ENCODE peak calls at places on chromosomes 16 and 17, in six cellular contexts. One of them, this sample, is unnamed.

GRCh38 chr17:35299108-35299507 is 56.2 kb downstream of the SLFN5 start:
- DNase-seq in WTC11: no peak
- DNase-seq in HepG2: no peak
- DNase-seq in GM12878: no peak
- DNase-seq in HCT116: no peak
- DNase-seq in H1: no peak
- DNase-seq in this sample: no peak

GRCh38 chr17:31136319-31136718 is 41.5 kb downstream of the NF1 start:
- DNase-seq in WTC11: no peak
- DNase-seq in HepG2: no peak
- DNase-seq in GM12878: no peak
- DNase-seq in HCT116: no peak
- DNase-seq in H1: no peak
- DNase-seq in this sample: no peak

GRCh38 chr17:44775136-44775837 is 16.5 kb downstream of the ADAM11 start:
- DNase-seq in WTC11: peak
- DNase-seq in HepG2: peak
- DNase-seq in GM12878: peak
- DNase-seq in HCT116: peak
- DNase-seq in H1: peak
- DNase-seq in this sample: peak

GRCh38 chr17:9240659-9241370 is 219.5 kb downstream of the NTN1 start:
- DNase-seq in WTC11: peak
- DNase-seq in HepG2: peak
- DNase-seq in GM12878: no peak
- DNase-seq in HCT116: no peak
- DNase-seq in H1: peak
- DNase-seq in this sample: peak

GRCh38 chr16:30535777-30536190 is 1.1 kb upstream of the ZNF747 start:
- DNase-seq in WTC11: peak
- DNase-seq in HepG2: peak
- DNase-seq in GM12878: peak
- DNase-seq in HCT116: peak
- DNase-seq in H1: peak
- DNase-seq in this sample: peak

GRCh38 chr16:57993452-57993851 is 7.0 kb downstream of the ZNF319 start:
- DNase-seq in WTC11: no peak
- DNase-seq in HepG2: no peak
- DNase-seq in GM12878: no peak
- DNase-seq in HCT116: no peak
- DNase-seq in H1: no peak
- DNase-seq in this sample: no peak

GRCh38 chr17:49995055-49995738 is at the start of gene DLX3:
- DNase-seq in WTC11: peak
- DNase-seq in HepG2: no peak
- DNase-seq in GM12878: no peak
- DNase-seq in HCT116: no peak
- DNase-seq in H1: peak
- DNase-seq in this sample: no peak

GRCh38 chr17:48595107-48595999 is 1.8 kb upstream of the HOXB5 start:
- DNase-seq in WTC11: no peak
- DNase-seq in HepG2: no peak
- DNase-seq in GM12878: no peak
- DNase-seq in HCT116: no peak
- DNase-seq in H1: no peak
- DNase-seq in this sample: no peak

GRCh38 chr16:86876499-86876898 is 298.1 kb downstream of the FOXL1 start:
- DNase-seq in WTC11: no peak
- DNase-seq in HepG2: no peak
- DNase-seq in GM12878: no peak
- DNase-seq in HCT116: no peak
- DNase-seq in H1: no peak
- DNase-seq in this sample: no peak

GRCh38 chr17:70599198-70599597 is 429.9 kb downstream of the KCNJ2 start:
- DNase-seq in WTC11: no peak
- DNase-seq in HepG2: no peak
- DNase-seq in GM12878: no peak
- DNase-seq in HCT116: no peak
- DNase-seq in H1: no peak
- DNase-seq in this sample: no peak

GRCh38 chr16:81424761-81425160 is 19.8 kb upstream of the CMIP start:
- DNase-seq in WTC11: no peak
- DNase-seq in HepG2: no peak
- DNase-seq in GM12878: peak
- DNase-seq in HCT116: no peak
- DNase-seq in H1: no peak
- DNase-seq in this sample: no peak

GRCh38 chr16:15502041-15502725 is 67.8 kb downstream of the BMERB1 start:
- DNase-seq in WTC11: no peak
- DNase-seq in HepG2: peak
- DNase-seq in GM12878: no peak
- DNase-seq in HCT116: peak
- DNase-seq in H1: no peak
- DNase-seq in this sample: peak

GRCh38 chr16:82071421-82071820 is 36.4 kb downstream of the HSD17B2 start:
- DNase-seq in WTC11: no peak
- DNase-seq in HepG2: no peak
- DNase-seq in GM12878: no peak
- DNase-seq in HCT116: no peak
- DNase-seq in H1: no peak
- DNase-seq in this sample: no peak

GRCh38 chr16:66364959-66365306 is 1.6 kb upstream of the CDH5 start:
- DNase-seq in WTC11: no peak
- DNase-seq in HepG2: no peak
- DNase-seq in GM12878: no peak
- DNase-seq in HCT116: no peak
- DNase-seq in H1: no peak
- DNase-seq in this sample: no peak

GRCh38 chr17:71828182-71828596 is 292.6 kb upstream of the SOX9 start:
- DNase-seq in WTC11: peak
- DNase-seq in HepG2: no peak
- DNase-seq in GM12878: no peak
- DNase-seq in HCT116: no peak
- DNase-seq in H1: peak
- DNase-seq in this sample: no peak

GRCh38 chr17:39252788-39253460 is 27.2 kb upstream of the STAC2 start:
- DNase-seq in WTC11: no peak
- DNase-seq in HepG2: no peak
- DNase-seq in GM12878: no peak
- DNase-seq in HCT116: no peak
- DNase-seq in H1: no peak
- DNase-seq in this sample: no peak

GRCh38 chr17:83058478-83059167 is 20.8 kb upstream of the METRNL start:
- DNase-seq in WTC11: no peak
- DNase-seq in HepG2: no peak
- DNase-seq in GM12878: no peak
- DNase-seq in HCT116: no peak
- DNase-seq in H1: no peak
- DNase-seq in this sample: no peak

GRCh38 chr16:67243481-67243880 is 3.8 kb downstream of the FHOD1 start:
- DNase-seq in WTC11: no peak
- DNase-seq in HepG2: no peak
- DNase-seq in GM12878: no peak
- DNase-seq in HCT116: no peak
- DNase-seq in H1: no peak
- DNase-seq in this sample: no peak

GRCh38 chr16:88809068-88809675 is 2.6 kb downstream of the APRT start:
- DNase-seq in WTC11: no peak
- DNase-seq in HepG2: no peak
- DNase-seq in GM12878: no peak
- DNase-seq in HCT116: no peak
- DNase-seq in H1: no peak
- DNase-seq in this sample: no peak

GRCh38 chr16:69039333-69039941 is 66.0 kb upstream of the HAS3 start:
- DNase-seq in WTC11: no peak
- DNase-seq in HepG2: peak
- DNase-seq in GM12878: no peak
- DNase-seq in HCT116: no peak
- DNase-seq in H1: no peak
- DNase-seq in this sample: no peak

GRCh38 chr16:14955546-14956231 is 18.4 kb downstream of the NPIPA1 start:
- DNase-seq in WTC11: no peak
- DNase-seq in HepG2: no peak
- DNase-seq in GM12878: no peak
- DNase-seq in HCT116: no peak
- DNase-seq in H1: no peak
- DNase-seq in this sample: no peak

GRCh38 chr16:48246066-48246465 is 1.3 kb downstream of the ABCC11 start:
- DNase-seq in WTC11: no peak
- DNase-seq in HepG2: no peak
- DNase-seq in GM12878: no peak
- DNase-seq in HCT116: no peak
- DNase-seq in H1: no peak
- DNase-seq in this sample: no peak

GRCh38 chr17:72715906-72716572 is 376.4 kb downstream of the SLC39A11 start:
- DNase-seq in WTC11: no peak
- DNase-seq in HepG2: peak
- DNase-seq in GM12878: no peak
- DNase-seq in HCT116: peak
- DNase-seq in H1: no peak
- DNase-seq in this sample: no peak

GRCh38 chr17:47836601-47837000 is 4.5 kb downstream of the SCRN2 start:
- DNase-seq in WTC11: no peak
- DNase-seq in HepG2: no peak
- DNase-seq in GM12878: no peak
- DNase-seq in HCT116: no peak
- DNase-seq in H1: no peak
- DNase-seq in this sample: no peak

GRCh38 chr17:16468428-16468992 is 23.5 kb downstream of the LRRC75A start:
- DNase-seq in WTC11: no peak
- DNase-seq in HepG2: peak
- DNase-seq in GM12878: no peak
- DNase-seq in HCT116: no peak
- DNase-seq in H1: no peak
- DNase-seq in this sample: no peak

GRCh38 chr17:16466407-16466806 is 25.6 kb downstream of the LRRC75A start:
- DNase-seq in WTC11: no peak
- DNase-seq in HepG2: no peak
- DNase-seq in GM12878: no peak
- DNase-seq in HCT116: no peak
- DNase-seq in H1: no peak
- DNase-seq in this sample: no peak

GRCh38 chr17:16465861-16466338 is 26.1 kb downstream of the LRRC75A start:
- DNase-seq in WTC11: no peak
- DNase-seq in HepG2: no peak
- DNase-seq in GM12878: no peak
- DNase-seq in HCT116: no peak
- DNase-seq in H1: no peak
- DNase-seq in this sample: no peak

GRCh38 chr17:16467886-16468285 is 24.1 kb downstream of the LRRC75A start:
- DNase-seq in WTC11: no peak
- DNase-seq in HepG2: no peak
- DNase-seq in GM12878: no peak
- DNase-seq in HCT116: no peak
- DNase-seq in H1: no peak
- DNase-seq in this sample: no peak

DNA sequence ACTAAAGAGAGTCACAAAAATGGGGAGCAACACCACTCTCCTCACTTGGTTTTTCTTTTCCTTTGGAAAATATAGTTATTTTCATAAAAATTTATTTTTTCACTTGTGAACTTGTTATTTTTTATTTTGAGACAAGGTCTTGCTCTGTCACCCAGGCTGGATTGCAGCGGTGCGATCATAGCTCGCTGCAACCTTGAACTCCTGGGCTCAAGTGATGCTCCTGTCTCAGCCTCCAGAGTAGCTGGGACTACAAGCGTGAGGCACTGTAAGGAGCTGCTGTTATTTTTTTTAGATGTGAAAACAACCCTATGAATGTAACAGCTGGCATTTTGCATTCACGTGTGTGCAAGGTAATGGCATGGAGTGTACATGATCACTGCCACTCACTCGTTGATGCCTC is 24.9 kb downstream of the LRRC75A start:
- DNase-seq in WTC11: no peak
- DNase-seq in HepG2: no peak
- DNase-seq in GM12878: no peak
- DNase-seq in HCT116: no peak
- DNase-seq in H1: no peak
- DNase-seq in this sample: no peak
- TF ChIP-seq ATF3 in WTC11: no peak
- TF ChIP-seq ATF3 in HepG2: no peak
- TF ChIP-seq ATF3 in GM12878: no peak
- TF ChIP-seq ATF3 in HCT116: no peak
- TF ChIP-seq ATF3 in H1: no peak
- TF ChIP-seq ATF3 in this sample: no peak

GRCh38 chr17:19304209-19304608 is 58.3 kb downstream of the B9D1 start:
- DNase-seq in WTC11: no peak
- DNase-seq in HepG2: peak
- DNase-seq in GM12878: no peak
- DNase-seq in HCT116: no peak
- DNase-seq in H1: no peak
- DNase-seq in this sample: peak
- TF ChIP-seq ATF3 in WTC11: no peak
- TF ChIP-seq ATF3 in HepG2: peak
- TF ChIP-seq ATF3 in GM12878: no peak
- TF ChIP-seq ATF3 in HCT116: no peak
- TF ChIP-seq ATF3 in H1: no peak
- TF ChIP-seq ATF3 in this sample: no peak

DNA sequence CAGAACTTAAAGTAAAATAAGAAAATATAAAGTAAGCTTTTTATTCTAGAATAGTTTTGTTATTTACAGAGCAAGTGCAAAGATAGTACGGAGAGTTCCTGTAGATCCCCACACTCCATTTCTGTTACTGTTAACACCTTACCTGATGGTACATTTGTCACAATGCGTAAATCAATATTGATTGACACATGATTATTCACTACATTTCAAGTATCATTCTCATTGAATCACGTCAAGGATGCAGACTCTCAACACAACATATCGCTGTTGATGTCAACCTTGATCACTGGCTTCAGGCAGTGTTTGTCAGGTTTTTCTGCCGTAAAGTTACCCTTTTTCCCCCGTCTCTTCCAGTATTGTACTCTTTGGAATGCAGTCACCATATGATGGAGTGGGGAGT is 64.2 kb upstream of the WSCD1 start:
- DNase-seq in WTC11: no peak
- DNase-seq in HepG2: no peak
- DNase-seq in GM12878: no peak
- DNase-seq in HCT116: no peak
- DNase-seq in H1: no peak
- DNase-seq in this sample: no peak
- TF ChIP-seq ATF3 in WTC11: no peak
- TF ChIP-seq ATF3 in HepG2: no peak
- TF ChIP-seq ATF3 in GM12878: no peak
- TF ChIP-seq ATF3 in HCT116: no peak
- TF ChIP-seq ATF3 in H1: no peak
- TF ChIP-seq ATF3 in this sample: no peak

GRCh38 chr16:17334096-17334495 is 136.7 kb downstream of the XYLT1 start:
- DNase-seq in WTC11: no peak
- DNase-seq in HepG2: no peak
- DNase-seq in GM12878: no peak
- DNase-seq in HCT116: no peak
- DNase-seq in H1: no peak
- DNase-seq in this sample: no peak
- TF ChIP-seq ATF3 in WTC11: no peak
- TF ChIP-seq ATF3 in HepG2: no peak
- TF ChIP-seq ATF3 in GM12878: no peak
- TF ChIP-seq ATF3 in HCT116: no peak
- TF ChIP-seq ATF3 in H1: no peak
- TF ChIP-seq ATF3 in this sample: no peak

GRCh38 chr16:50025544-50025931 is 513 bp downstream of the CNEP1R1 start:
- DNase-seq in WTC11: no peak
- DNase-seq in HepG2: peak
- DNase-seq in GM12878: no peak
- DNase-seq in HCT116: no peak
- DNase-seq in H1: no peak
- DNase-seq in this sample: peak
- TF ChIP-seq ATF3 in WTC11: no peak
- TF ChIP-seq ATF3 in HepG2: no peak
- TF ChIP-seq ATF3 in GM12878: no peak
- TF ChIP-seq ATF3 in HCT116: no peak
- TF ChIP-seq ATF3 in H1: no peak
- TF ChIP-seq ATF3 in this sample: no peak

GRCh38 chr17:77098884-77099545 is 41.8 kb upstream of the SEC14L1 start:
- DNase-seq in WTC11: no peak
- DNase-seq in HepG2: peak
- DNase-seq in GM12878: no peak
- DNase-seq in HCT116: no peak
- DNase-seq in H1: no peak
- DNase-seq in this sample: no peak
- TF ChIP-seq ATF3 in WTC11: no peak
- TF ChIP-seq ATF3 in HepG2: peak
- TF ChIP-seq ATF3 in GM12878: no peak
- TF ChIP-seq ATF3 in HCT116: no peak
- TF ChIP-seq ATF3 in H1: no peak
- TF ChIP-seq ATF3 in this sample: no peak